ENCODE peak calls at places on chromosomes 2 and 18, in seven cellular contexts. N, O, S, F, P, C and R are unnamed samples.

GRCh38 chr18:10231220-10231619 is 223.2 kb upstream of the APCDD1 start:
- DNase-seq in O (no peak), N (no peak), C (no peak), S (no peak), P (no peak), F (no peak), R (no peak)

GRCh38 chr2:159119652-159120257 is 151.3 kb downstream of the TANC1 start:
- DNase-seq in O (no peak), S (no peak), F (no peak), N (no peak), P (no peak), C (no peak), R (no peak)

GRCh38 chr2:111707700-111708099 is 176.3 kb downstream of the ANAPC1 start:
- DNase-seq in S (no peak), O (no peak), F (no peak), P (no peak), C (no peak), N (no peak), R (no peak)

GRCh38 chr2:73037947-73038585 is 33.4 kb downstream of the SFXN5 start:
- DNase-seq in S (peak; percentile 8), C (no peak), P (no peak), F (no peak), N (no peak), O (no peak), R (no peak)

GRCh38 chr2:201730651-201731280 is 32.3 kb upstream of the MPP4 start:
- DNase-seq in F (no peak), N (no peak), S (no peak), C (no peak), O (no peak), P (no peak), R (no peak)

GRCh38 chr2:128737546-128737826 is 418.8 kb upstream of the HS6ST1 start:
- DNase-seq in C (no peak), N (no peak), P (no peak), S (no peak), F (no peak), O (no peak), R (no peak)

GRCh38 chr2:39119732-39120520 is 925 bp downstream of the SOS1 start:
- DNase-seq in O (no peak), S (no peak), C (peak; percentile 51), F (peak; percentile 81), N (no peak), P (peak; percentile 57), R (peak; percentile 45)

GRCh38 chr2:174333502-174334277 is 1.1 kb upstream of the SP9 start:
- DNase-seq in O (no peak), C (no peak), S (no peak), N (no peak), F (no peak), P (no peak), R (no peak)

GRCh38 chr2:181910028-181910763 is 18.7 kb downstream of the ITPRID2 start:
- DNase-seq in N (no peak), C (no peak), F (no peak), P (no peak), O (no peak), S (no peak), R (no peak)

GRCh38 chr2:145007673-145008263 is 487.8 kb upstream of the ZEB2 start:
- DNase-seq in N (no peak), O (no peak), S (no peak), P (no peak), F (no peak), C (peak; percentile 29), R (peak; percentile 35)

GRCh38 chr2:60528366-60528765 is 25.1 kb downstream of the BCL11A start:
- DNase-seq in S (no peak), C (no peak), P (no peak), F (no peak), O (no peak), N (no peak), R (no peak)

GRCh38 chr2:52000156-52000855 is 968.4 kb upstream of the NRXN1 start:
- DNase-seq in O (no peak), N (no peak), P (no peak), S (no peak), C (no peak), F (no peak), R (no peak)

GRCh38 chr18:32093523-32093922 is 1.8 kb downstream of the RNF138 start:
- DNase-seq in C (no peak), S (no peak), N (no peak), F (no peak), P (no peak), O (no peak), R (no peak)

DNA sequence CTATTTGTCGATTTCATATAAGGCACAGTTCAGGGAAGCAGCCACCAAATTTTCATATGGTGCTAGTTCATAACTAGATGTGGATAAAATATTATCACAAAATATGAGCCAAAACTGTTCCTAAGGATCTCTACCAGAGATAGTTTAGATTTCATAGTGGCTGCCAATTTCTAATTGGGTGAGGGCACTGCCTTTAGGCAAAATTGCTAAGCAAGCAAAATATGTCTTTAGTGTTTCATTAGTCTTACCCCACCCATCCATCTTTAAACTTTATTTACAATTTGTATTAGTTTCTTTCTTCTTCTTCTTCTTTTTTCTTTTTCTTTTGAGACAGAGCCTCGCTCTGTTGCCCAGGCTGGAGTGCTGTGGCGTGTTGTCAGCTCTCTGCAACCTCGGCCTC is 77.1 kb upstream of the SLC4A10 start:
- DNase-seq in F (no peak), P (no peak), C (no peak), S (no peak), O (no peak), N (no peak), R (no peak)
- TF ChIP-seq CTCF in F (no peak), P (no peak), C (no peak), S (no peak), O (no peak), N (no peak), R (no peak)

DNA sequence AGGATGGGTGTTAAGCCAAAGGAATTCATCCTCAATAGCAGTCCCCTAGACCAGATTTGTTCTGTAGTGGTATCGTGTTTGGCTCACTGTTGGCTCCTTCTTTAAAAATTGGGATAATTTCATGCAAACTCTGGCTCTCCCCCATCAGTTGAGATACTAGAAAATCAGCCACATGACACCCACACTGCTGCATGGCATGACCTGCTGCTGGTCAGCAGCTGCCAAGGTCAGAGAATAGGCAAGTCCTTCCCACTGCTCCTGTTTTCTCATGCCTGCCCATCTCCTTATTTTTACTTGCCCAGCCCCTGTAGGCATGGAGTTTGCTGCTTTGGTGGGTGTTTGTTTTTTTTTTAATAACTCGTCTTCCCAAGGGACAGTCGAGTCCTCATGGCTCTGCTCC is 1.0 kb upstream of the SNRNP200 start:
- DNase-seq in F (no peak), N (no peak), O (no peak), P (no peak), C (no peak), S (no peak), R (peak; percentile 10)
- H3K4me3 ChIP-seq in F (peak overlapping the region; percentile 95), N (peak overlapping the region; percentile 97), O (peak overlapping the region; percentile 96), P (no peak overlapping the region), C (no peak overlapping the region), S (peak overlapping the region; percentile 94), R (peak overlapping the region; percentile 69)

GRCh38 chr2:665340-666073 is 11.7 kb downstream of the TMEM18 start:
- DNase-seq in O (no peak), P (no peak), S (no peak), F (no peak), C (no peak), N (no peak), R (no peak)
- H3K4me1 ChIP-seq in O (no peaks in the 10 kb centered on the region), P (no peaks in the 10 kb centered on the region), S (no peaks in the 10 kb centered on the region), F (peaks cover 6% of the 10 kb centered on the region), C (no peaks in the 10 kb centered on the region), N (no peaks in the 10 kb centered on the region), R (no peaks in the 10 kb centered on the region)

DNA sequence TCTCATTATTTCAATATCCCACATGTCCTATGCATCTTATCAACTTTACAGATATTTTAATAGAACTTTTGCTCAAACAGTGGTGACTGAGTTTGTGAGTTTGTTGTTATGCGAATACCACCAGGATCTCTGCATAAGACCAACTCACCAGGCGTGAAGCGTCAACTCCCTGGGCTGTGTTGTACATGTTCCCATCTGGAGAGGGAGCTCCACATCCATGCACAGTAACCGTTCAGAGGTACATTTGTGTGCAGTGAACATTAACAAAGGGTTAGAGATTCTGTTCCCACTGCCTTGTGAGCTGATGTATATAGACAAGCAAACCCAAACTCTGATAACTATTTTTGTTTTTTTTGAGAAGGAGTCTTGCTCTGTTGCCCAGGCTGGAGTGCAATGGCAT is 188.7 kb downstream of the MYT1L start:
- DNase-seq in C (no peak), F (no peak), S (no peak), O (no peak), P (no peak), N (no peak), R (no peak)
- TF ChIP-seq CTCF in C (no peak), F (no peak), S (peak; percentile 37), O (no peak), P (no peak), N (no peak), R (no peak)

GRCh38 chr2:82340578-82341053 is 2036.1 kb upstream of the LRRTM1 start:
- DNase-seq in O (no peak), P (no peak), S (no peak), N (no peak), C (no peak), F (no peak), R (no peak)
- H3K4me3 ChIP-seq in O (no peak overlapping the region), P (no peak overlapping the region), S (no peak overlapping the region), N (no peak overlapping the region), C (no peak overlapping the region), F (no peak overlapping the region), R (no peak overlapping the region)

DNA sequence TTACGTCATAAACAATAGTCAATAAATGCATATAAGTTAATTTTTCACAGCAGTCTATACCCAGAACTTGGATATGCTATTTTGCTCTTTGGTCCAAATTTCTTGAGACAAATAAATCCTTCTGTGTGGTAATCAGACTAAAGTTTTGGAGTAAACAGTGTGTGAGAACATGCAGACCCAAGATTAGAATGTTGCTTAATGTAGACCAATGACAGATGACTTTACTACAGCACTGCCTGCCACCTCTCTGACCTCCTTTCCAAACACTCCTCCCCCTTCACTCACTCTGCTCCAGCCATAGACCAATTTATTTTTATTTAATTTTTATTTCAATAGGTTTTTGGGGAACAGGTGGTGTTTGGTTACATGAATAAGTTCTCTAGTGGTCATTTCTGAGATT is 115.3 kb upstream of the TANK start:
- DNase-seq in N (no peak), O (no peak), P (peak; percentile 53), F (no peak), C (no peak), S (no peak), R (no peak)
- H3K4me1 ChIP-seq in N (no peaks in the 10 kb centered on the region), O (peaks cover 4% of the 10 kb centered on the region), P (peaks cover 5% of the 10 kb centered on the region), F (no peaks in the 10 kb centered on the region), C (no peaks in the 10 kb centered on the region), S (no peaks in the 10 kb centered on the region), R (no peaks in the 10 kb centered on the region)

DNA sequence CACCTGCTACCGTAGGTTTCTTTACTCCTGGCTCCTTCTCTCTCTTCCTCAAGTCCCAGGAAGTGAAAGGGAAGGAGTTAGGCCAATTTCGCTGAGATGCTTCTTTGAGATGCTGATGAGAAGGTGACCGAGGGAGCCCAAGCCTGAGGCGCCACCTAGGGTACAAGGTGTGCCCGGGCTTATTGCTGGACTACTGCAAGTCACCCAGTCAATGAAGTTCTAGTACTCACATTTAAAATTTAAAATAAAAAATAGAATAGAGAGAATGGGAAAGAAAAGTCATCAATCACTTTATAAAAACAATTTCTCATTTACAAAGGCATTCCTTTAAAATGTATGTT is 45.3 kb downstream of the ACAA2 start:
- DNase-seq in P (no peak), S (peak; percentile 39), N (peak; percentile 62), F (no peak), C (peak; percentile 34), O (no peak), R (no peak)
- TF ChIP-seq CTCF in P (no peak), S (peak; percentile 72), N (peak; percentile 77), F (peak; percentile 46), C (peak; percentile 14), O (peak; percentile 24), R (no peak)